ENCODE peak calls at places on chromosomes 6 and 20, in six cellular contexts. A, X, V, P, C and K are unnamed samples.

GRCh38 chr20:6711950-6712634 is 55.4 kb upstream of the BMP2 start:
- DNase-seq in A (no peak), V (no peak), P (no peak), X (no peak), C (no peak), K (no peak)

GRCh38 chr20:50540620-50541605 is 30.7 kb downstream of the PTPN1 start:
- DNase-seq in V (no peak), A (no peak), C (no peak), P (no peak), X (peak), K (no peak)

GRCh38 chr6:85385636-85386315 is 64.1 kb upstream of the NT5E start:
- DNase-seq in X (no peak), V (no peak), A (no peak), C (no peak), P (no peak), K (no peak)

GRCh38 chr6:168054663-168055560 is 24.1 kb downstream of the FRMD1 start:
- DNase-seq in C (no peak), P (no peak), A (no peak), X (no peak), V (no peak), K (no peak)

GRCh38 chr6:160348552-160349441 is 619 bp downstream of the SLC22A3 start:
- DNase-seq in X (peak), P (no peak), C (peak), V (peak), A (no peak), K (no peak)

GRCh38 chr6:139800837-139801236 is 426.4 kb upstream of the CITED2 start:
- DNase-seq in V (no peak), A (no peak), C (no peak), P (no peak), X (no peak), K (no peak)

GRCh38 chr20:10584319-10584812 is 89.4 kb downstream of the JAG1 start:
- DNase-seq in V (no peak), A (no peak), X (no peak), C (no peak), P (no peak), K (no peak)

GRCh38 chr6:53543341-53544010 is 1.4 kb downstream of the GCLC start:
- DNase-seq in P (no peak), V (no peak), X (no peak), C (no peak), A (peak), K (no peak)

GRCh38 chr6:3260772-3261517 is 2.2 kb downstream of the PSMG4 start:
- DNase-seq in A (no peak), V (no peak), C (no peak), X (no peak), P (no peak), K (no peak)

GRCh38 chr20:36744764-36745191 is 1.1 kb downstream of the NDRG3 start:
- DNase-seq in V (peak), A (peak), X (no peak), P (no peak), C (no peak), K (no peak)

GRCh38 chr6:159252955-159253508 is 83.8 kb downstream of the FNDC1 start:
- DNase-seq in X (peak), P (peak), A (peak), V (peak), C (peak), K (no peak)

GRCh38 chr6:13334953-13335352 is 6.6 kb upstream of the TBC1D7 start:
- DNase-seq in A (peak), V (no peak), P (no peak), C (no peak), X (no peak), K (no peak)
- TF ChIP-seq POLR2AphosphoS5 in A (peak), V (no peak), P (no peak), C (no peak), X (no peak), K (no peak)

DNA sequence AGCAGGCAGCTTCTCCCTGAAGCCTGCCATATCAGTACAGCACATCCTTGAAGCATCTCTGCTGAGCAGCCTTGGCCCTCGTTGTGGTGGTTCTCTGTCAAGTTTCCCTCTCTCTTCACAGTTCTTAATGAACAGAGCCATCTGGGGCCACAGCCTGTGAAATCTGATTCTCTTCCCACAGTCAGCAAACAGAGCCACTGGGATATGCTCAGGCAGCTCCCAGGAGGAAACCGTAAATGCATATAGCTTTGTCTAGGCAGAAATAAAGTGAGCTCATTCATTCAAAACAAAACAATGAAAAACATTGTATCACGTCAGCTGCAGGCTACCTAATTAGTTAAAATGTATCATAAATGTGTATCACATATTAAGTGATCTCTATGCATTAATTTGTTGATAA is 80.3 kb downstream of the TBC1D7 start:
- DNase-seq in X (peak), C (no peak), P (no peak), V (no peak), A (no peak), K (no peak)
- TF ChIP-seq TAF1 in X (no peak), C (no peak), P (no peak), V (no peak), A (no peak), K (no peak)

DNA sequence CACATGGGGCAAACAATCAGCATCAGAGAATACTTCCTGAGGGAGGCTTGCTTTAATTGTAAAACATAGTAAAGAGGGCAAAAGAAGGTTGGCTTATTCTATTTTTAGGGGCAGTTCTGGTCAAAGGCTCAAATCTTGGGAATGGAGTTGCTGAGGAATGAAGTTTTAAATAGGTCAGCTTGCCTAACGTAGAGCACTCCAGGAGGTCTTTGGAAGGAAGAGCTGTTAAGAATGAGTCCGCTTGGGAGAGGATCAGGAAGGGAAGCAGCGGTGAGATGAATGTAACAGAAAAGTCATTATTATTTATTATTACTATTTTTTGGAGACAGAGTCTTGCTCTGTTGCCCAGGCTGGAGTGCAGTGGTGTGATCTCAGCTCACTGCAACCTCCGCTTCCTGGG is 108.7 kb downstream of the ZFAND3 start:
- DNase-seq in C (no peak), P (no peak), V (no peak), X (no peak), A (no peak), K (no peak)
- TF ChIP-seq POLR2AphosphoS5 in C (no peak), P (no peak), V (no peak), X (no peak), A (no peak), K (no peak)

GRCh38 chr20:57449398-57450354 is 58.5 kb downstream of the RBM38 start:
- DNase-seq in A (no peak), X (no peak), P (no peak), V (no peak), C (no peak), K (no peak)

GRCh38 chr20:57450419-57450818 is 59.2 kb downstream of the RBM38 start:
- DNase-seq in A (peak), X (no peak), V (peak), P (no peak), C (peak), K (peak)

GRCh38 chr20:57451356-57451755 is 60.2 kb downstream of the RBM38 start:
- DNase-seq in X (no peak), C (no peak), P (no peak), A (no peak), V (no peak), K (no peak)

GRCh38 chr20:57450931-57451330 is 59.7 kb downstream of the RBM38 start:
- DNase-seq in X (no peak), V (peak), C (no peak), A (no peak), P (no peak), K (no peak)

GRCh38 chr20:57451759-57452661 is 60.8 kb downstream of the RBM38 start:
- DNase-seq in P (no peak), A (peak), V (no peak), C (no peak), X (no peak), K (no peak)
- TF ChIP-seq TAF1 in P (no peak), A (no peak), V (no peak), C (no peak), X (no peak), K (no peak)

GRCh38 chr6:129568015-129568414 is 142.0 kb downstream of the ARHGAP18 start:
- DNase-seq in P (no peak), A (no peak), X (no peak), C (no peak), V (no peak), K (no peak)

GRCh38 chr6:129565331-129565730 is 144.6 kb downstream of the ARHGAP18 start:
- DNase-seq in P (no peak), A (no peak), V (no peak), C (no peak), X (no peak), K (no peak)

GRCh38 chr6:129567374-129567773 is 142.6 kb downstream of the ARHGAP18 start:
- DNase-seq in V (no peak), C (no peak), P (peak), A (peak), X (peak), K (no peak)
- TF ChIP-seq POLR2AphosphoS5 in V (no peak), C (no peak), P (no peak), A (no peak), X (peak), K (no peak)

GRCh38 chr6:169953686-169954085 is 202.3 kb downstream of the ERMARD start:
- DNase-seq in P (no peak), C (no peak), A (no peak), X (no peak), V (no peak), K (no peak)

GRCh38 chr6:169957351-169957963 is 206.0 kb downstream of the ERMARD start:
- DNase-seq in V (peak), C (no peak), X (no peak), P (no peak), A (no peak), K (no peak)

GRCh38 chr6:169954977-169955376 is 203.6 kb downstream of the ERMARD start:
- DNase-seq in X (no peak), V (no peak), P (no peak), A (no peak), C (no peak), K (no peak)

GRCh38 chr6:169956580-169956979 is 205.2 kb downstream of the ERMARD start:
- DNase-seq in C (no peak), P (no peak), V (peak), A (no peak), X (no peak), K (no peak)

GRCh38 chr6:169955796-169956493 is 204.5 kb downstream of the ERMARD start:
- DNase-seq in P (no peak), X (no peak), C (no peak), A (no peak), V (no peak), K (no peak)
- TF ChIP-seq TAF1 in P (no peak), X (no peak), C (no peak), A (no peak), V (no peak), K (no peak)